ENCODE peak calls at places on chromosomes 1 and 21, in six cellular contexts. One of them, this sample, is unnamed.
A peak's percentile ranks its signal among the peaks of the same experiment; 100 is the strongest.

GRCh38 chr1:117735045-117735992 is 129.5 kb downstream of the TENT5C start:
- DNase-seq in IMR-90: peak; percentile 61
- DNase-seq in body of pancreas: peak; percentile 58
- DNase-seq in upper lobe of right lung: no peak
- DNase-seq in A549: no peak
- DNase-seq in adrenal gland: no peak
- DNase-seq in this sample: no peak

GRCh38 chr1:105138445-105138821 is 1388.7 kb downstream of the AMY1C start:
- DNase-seq in IMR-90: no peak
- DNase-seq in upper lobe of right lung: no peak
- DNase-seq in A549: no peak
- DNase-seq in adrenal gland: no peak
- DNase-seq in body of pancreas: peak; percentile 20
- DNase-seq in this sample: peak; percentile 27

GRCh38 chr1:222373216-222373615 is 174.7 kb downstream of the HHIPL2 start:
- DNase-seq in adrenal gland: no peak
- DNase-seq in upper lobe of right lung: no peak
- DNase-seq in body of pancreas: no peak
- DNase-seq in A549: no peak
- DNase-seq in IMR-90: no peak
- DNase-seq in this sample: no peak

GRCh38 chr1:25861316-25862286 is 2.3 kb upstream of the AUNIP start:
- DNase-seq in A549: no peak
- DNase-seq in body of pancreas: no peak
- DNase-seq in adrenal gland: no peak
- DNase-seq in upper lobe of right lung: no peak
- DNase-seq in IMR-90: no peak
- DNase-seq in this sample: no peak

GRCh38 chr1:226110249-226111108 is 48.0 kb downstream of the H3-3A start:
- DNase-seq in IMR-90: peak; percentile 58
- DNase-seq in A549: peak; percentile 58
- DNase-seq in body of pancreas: peak; percentile 88
- DNase-seq in upper lobe of right lung: peak; percentile 89
- DNase-seq in adrenal gland: peak; percentile 89
- DNase-seq in this sample: peak; percentile 72

GRCh38 chr1:201468501-201468843 is 516 bp downstream of the PHLDA3 start:
- DNase-seq in A549: no peak
- DNase-seq in upper lobe of right lung: peak; percentile 73
- DNase-seq in adrenal gland: peak; percentile 35
- DNase-seq in body of pancreas: peak; percentile 32
- DNase-seq in IMR-90: no peak
- DNase-seq in this sample: peak; percentile 56

GRCh38 chr1:181089017-181089776 is 697 bp downstream of the IER5 start:
- DNase-seq in adrenal gland: peak; percentile 36
- DNase-seq in IMR-90: no peak
- DNase-seq in upper lobe of right lung: peak; percentile 80
- DNase-seq in A549: no peak
- DNase-seq in body of pancreas: peak; percentile 25
- DNase-seq in this sample: no peak

GRCh38 chr21:45078877-45079281 is 4.5 kb downstream of the ADARB1 start:
- DNase-seq in body of pancreas: peak; percentile 41
- DNase-seq in upper lobe of right lung: no peak
- DNase-seq in IMR-90: peak; percentile 85
- DNase-seq in adrenal gland: no peak
- DNase-seq in A549: no peak
- DNase-seq in this sample: no peak

GRCh38 chr21:36193200-36193599 is 36.6 kb downstream of the DOP1B start:
- DNase-seq in IMR-90: peak; percentile 17
- DNase-seq in A549: no peak
- DNase-seq in adrenal gland: no peak
- DNase-seq in body of pancreas: no peak
- DNase-seq in upper lobe of right lung: no peak
- DNase-seq in this sample: peak; percentile 24

GRCh38 chr1:93120614-93121013 is 41.5 kb downstream of the MTF2 start:
- DNase-seq in adrenal gland: no peak
- DNase-seq in A549: no peak
- DNase-seq in upper lobe of right lung: no peak
- DNase-seq in IMR-90: no peak
- DNase-seq in body of pancreas: no peak
- DNase-seq in this sample: no peak

GRCh38 chr1:18849252-18849651 is 10.2 kb downstream of the TAS1R2 start:
- DNase-seq in IMR-90: no peak
- DNase-seq in A549: no peak
- DNase-seq in adrenal gland: peak; percentile 42
- DNase-seq in upper lobe of right lung: peak; percentile 40
- DNase-seq in body of pancreas: no peak
- DNase-seq in this sample: peak; percentile 60

GRCh38 chr1:161772397-161772796 is 6.3 kb downstream of the ATF6 start:
- DNase-seq in upper lobe of right lung: no peak
- DNase-seq in body of pancreas: no peak
- DNase-seq in adrenal gland: no peak
- DNase-seq in IMR-90: no peak
- DNase-seq in A549: no peak
- DNase-seq in this sample: no peak

GRCh38 chr1:6998267-6998666 is 213.0 kb downstream of the CAMTA1 start:
- DNase-seq in adrenal gland: no peak
- DNase-seq in upper lobe of right lung: no peak
- DNase-seq in A549: peak; percentile 13
- DNase-seq in IMR-90: no peak
- DNase-seq in body of pancreas: peak; percentile 75
- DNase-seq in this sample: no peak

GRCh38 chr1:41313661-41314131 is 47.5 kb upstream of the FOXO6 start:
- DNase-seq in IMR-90: no peak
- DNase-seq in body of pancreas: peak; percentile 25
- DNase-seq in A549: no peak
- DNase-seq in upper lobe of right lung: no peak
- DNase-seq in adrenal gland: no peak
- DNase-seq in this sample: peak; percentile 81

GRCh38 chr1:41314376-41314775 is 46.9 kb upstream of the FOXO6 start:
- DNase-seq in IMR-90: no peak
- DNase-seq in adrenal gland: no peak
- DNase-seq in A549: no peak
- DNase-seq in upper lobe of right lung: no peak
- DNase-seq in body of pancreas: no peak
- DNase-seq in this sample: no peak

GRCh38 chr1:41314781-41315481 is 46.3 kb upstream of the FOXO6 start:
- DNase-seq in adrenal gland: no peak
- DNase-seq in A549: no peak
- DNase-seq in IMR-90: peak; percentile 41
- DNase-seq in body of pancreas: no peak
- DNase-seq in upper lobe of right lung: no peak
- DNase-seq in this sample: no peak

GRCh38 chr1:41315867-41316266 is 45.4 kb upstream of the FOXO6 start:
- DNase-seq in A549: no peak
- DNase-seq in upper lobe of right lung: no peak
- DNase-seq in adrenal gland: no peak
- DNase-seq in IMR-90: no peak
- DNase-seq in body of pancreas: no peak
- DNase-seq in this sample: no peak

DNA sequence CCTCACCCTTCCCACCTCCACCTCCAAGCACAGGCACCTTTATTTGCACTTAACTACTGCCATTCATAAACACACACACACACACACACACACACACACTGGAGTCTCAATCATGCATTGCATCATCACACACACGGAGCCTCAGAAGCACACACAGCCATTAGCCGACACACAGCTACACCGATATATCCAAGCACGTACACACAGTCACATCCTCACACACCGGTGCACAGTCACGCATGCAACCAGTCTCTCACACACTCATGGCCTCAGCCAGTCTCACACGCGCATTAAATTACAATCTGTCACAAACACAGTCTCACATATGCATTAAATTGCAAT is 45.8 kb upstream of the FOXO6 start:
- DNase-seq in body of pancreas: no peak
- DNase-seq in IMR-90: peak; percentile 17
- DNase-seq in A549: no peak
- DNase-seq in upper lobe of right lung: no peak
- DNase-seq in adrenal gland: no peak
- DNase-seq in this sample: no peak
- H3K4me3 ChIP-seq in body of pancreas: no peak overlapping the region
- H3K4me3 ChIP-seq in IMR-90: no peak overlapping the region
- H3K4me3 ChIP-seq in A549: no peak overlapping the region
- H3K4me3 ChIP-seq in upper lobe of right lung: no peak overlapping the region
- H3K4me3 ChIP-seq in adrenal gland: no peak overlapping the region
- H3K4me3 ChIP-seq in this sample: no peak overlapping the region

GRCh38 chr1:22117238-22117637 is 25.7 kb downstream of the WNT4 start:
- DNase-seq in A549: no peak
- DNase-seq in IMR-90: no peak
- DNase-seq in upper lobe of right lung: no peak
- DNase-seq in adrenal gland: no peak
- DNase-seq in body of pancreas: no peak
- DNase-seq in this sample: no peak
- H3K27ac ChIP-seq in A549: no peak overlapping the region
- H3K27ac ChIP-seq in IMR-90: no peak overlapping the region
- H3K27ac ChIP-seq in upper lobe of right lung: no peak overlapping the region
- H3K27ac ChIP-seq in adrenal gland: no peak overlapping the region
- H3K27ac ChIP-seq in body of pancreas: no peak overlapping the region
- H3K27ac ChIP-seq in this sample: no peak overlapping the region

DNA sequence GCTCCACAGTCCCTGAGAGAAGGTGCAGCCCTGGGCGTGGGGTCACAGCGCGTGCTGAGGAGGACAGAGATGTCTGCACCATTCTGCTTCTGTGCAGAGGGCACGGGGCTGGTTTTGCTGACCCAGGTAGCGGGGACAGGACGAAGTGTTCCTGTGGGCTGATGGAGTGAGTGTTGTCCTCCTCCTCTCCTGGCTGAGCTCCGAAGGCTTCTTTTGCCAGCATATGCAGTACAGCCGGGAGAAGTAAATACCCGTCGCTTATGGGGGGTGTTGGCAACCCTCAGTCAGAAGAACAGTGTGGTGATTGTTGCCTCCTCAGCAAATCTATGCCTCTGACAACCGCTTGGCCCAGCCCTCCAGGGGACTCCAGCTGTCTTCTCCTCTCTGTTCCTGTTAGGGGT is 101.5 kb downstream of the DDX20 start:
- DNase-seq in body of pancreas: peak; percentile 38
- DNase-seq in adrenal gland: no peak
- DNase-seq in A549: no peak
- DNase-seq in IMR-90: no peak
- DNase-seq in upper lobe of right lung: no peak
- DNase-seq in this sample: no peak
- H3K4me1 ChIP-seq in body of pancreas: peaks cover 5% of the 10 kb centered on the region
- H3K4me1 ChIP-seq in adrenal gland: no peaks in the 10 kb centered on the region
- H3K4me1 ChIP-seq in A549: no peaks in the 10 kb centered on the region
- H3K4me1 ChIP-seq in IMR-90: no peaks in the 10 kb centered on the region
- H3K4me1 ChIP-seq in upper lobe of right lung: no peaks in the 10 kb centered on the region
- H3K4me1 ChIP-seq in this sample: no peaks in the 10 kb centered on the region

GRCh38 chr1:9404117-9404516 is 111.4 kb downstream of the SPSB1 start:
- DNase-seq in body of pancreas: no peak
- DNase-seq in upper lobe of right lung: no peak
- DNase-seq in adrenal gland: no peak
- DNase-seq in IMR-90: no peak
- DNase-seq in A549: no peak
- DNase-seq in this sample: no peak

GRCh38 chr1:9402256-9402616 is 109.5 kb downstream of the SPSB1 start:
- DNase-seq in adrenal gland: no peak
- DNase-seq in IMR-90: no peak
- DNase-seq in upper lobe of right lung: no peak
- DNase-seq in A549: no peak
- DNase-seq in body of pancreas: no peak
- DNase-seq in this sample: no peak

GRCh38 chr1:9402717-9403116 is 110.0 kb downstream of the SPSB1 start:
- DNase-seq in body of pancreas: no peak
- DNase-seq in A549: no peak
- DNase-seq in IMR-90: no peak
- DNase-seq in adrenal gland: no peak
- DNase-seq in upper lobe of right lung: no peak
- DNase-seq in this sample: no peak

GRCh38 chr1:9404541-9404940 is 111.8 kb downstream of the SPSB1 start:
- DNase-seq in A549: no peak
- DNase-seq in body of pancreas: no peak
- DNase-seq in IMR-90: no peak
- DNase-seq in adrenal gland: no peak
- DNase-seq in upper lobe of right lung: no peak
- DNase-seq in this sample: no peak

DNA sequence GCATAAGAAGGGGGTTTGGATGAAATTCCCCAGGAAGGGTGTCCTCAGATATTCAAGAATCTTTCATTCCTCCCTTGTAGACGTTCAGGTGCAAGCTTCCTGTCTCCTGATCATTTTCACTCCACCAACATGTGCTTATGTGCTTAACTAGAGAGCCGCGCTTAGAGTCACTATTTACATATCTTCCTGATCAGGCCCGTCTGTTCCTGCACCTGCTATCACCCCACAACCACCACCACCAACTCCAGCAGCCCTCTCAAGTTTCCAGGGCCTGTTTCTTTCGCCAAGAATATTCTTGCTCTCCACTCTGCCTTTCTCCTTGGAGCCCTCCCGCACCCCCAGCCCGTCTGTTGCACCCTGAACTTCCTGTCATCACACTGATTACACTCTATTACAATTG is 113.4 kb downstream of the SPSB1 start:
- DNase-seq in body of pancreas: no peak
- DNase-seq in A549: no peak
- DNase-seq in upper lobe of right lung: no peak
- DNase-seq in IMR-90: no peak
- DNase-seq in adrenal gland: no peak
- DNase-seq in this sample: peak; percentile 16
- H3K4me3 ChIP-seq in body of pancreas: no peak overlapping the region
- H3K4me3 ChIP-seq in A549: no peak overlapping the region
- H3K4me3 ChIP-seq in upper lobe of right lung: no peak overlapping the region
- H3K4me3 ChIP-seq in IMR-90: no peak overlapping the region
- H3K4me3 ChIP-seq in adrenal gland: no peak overlapping the region
- H3K4me3 ChIP-seq in this sample: no peak overlapping the region

GRCh38 chr1:183061194-183061593 is 38.0 kb downstream of the LAMC1 start:
- DNase-seq in IMR-90: no peak
- DNase-seq in body of pancreas: no peak
- DNase-seq in adrenal gland: no peak
- DNase-seq in A549: no peak
- DNase-seq in upper lobe of right lung: no peak
- DNase-seq in this sample: no peak
- H3K27ac ChIP-seq in IMR-90: no peak overlapping the region
- H3K27ac ChIP-seq in body of pancreas: peak overlapping the region; percentile 28
- H3K27ac ChIP-seq in adrenal gland: no peak overlapping the region
- H3K27ac ChIP-seq in A549: no peak overlapping the region
- H3K27ac ChIP-seq in upper lobe of right lung: no peak overlapping the region
- H3K27ac ChIP-seq in this sample: no peak overlapping the region

DNA sequence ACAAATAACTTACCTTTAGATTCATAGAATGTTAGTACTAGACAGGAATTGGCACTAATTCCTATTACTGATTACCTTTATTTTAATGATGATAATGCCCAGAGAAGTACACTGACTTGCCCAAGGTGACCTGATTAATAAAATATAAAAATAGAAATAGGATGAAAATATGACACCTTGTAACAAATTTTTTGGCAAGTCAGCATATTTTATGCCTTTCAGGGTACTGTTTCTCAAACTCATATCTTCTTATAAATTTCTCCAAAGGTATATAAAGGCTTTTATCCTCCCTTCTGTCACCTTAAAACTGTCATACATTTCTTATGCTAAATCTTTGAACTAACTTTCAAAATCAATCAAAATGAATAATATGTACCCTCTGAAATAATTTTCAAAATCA is 171.4 kb downstream of the LRRC40 start:
- DNase-seq in body of pancreas: no peak
- DNase-seq in adrenal gland: no peak
- DNase-seq in A549: no peak
- DNase-seq in IMR-90: no peak
- DNase-seq in upper lobe of right lung: no peak
- DNase-seq in this sample: no peak
- H3K4me1 ChIP-seq in body of pancreas: no peaks in the 10 kb centered on the region
- H3K4me1 ChIP-seq in adrenal gland: no peaks in the 10 kb centered on the region
- H3K4me1 ChIP-seq in A549: no peaks in the 10 kb centered on the region
- H3K4me1 ChIP-seq in IMR-90: no peaks in the 10 kb centered on the region
- H3K4me1 ChIP-seq in upper lobe of right lung: no peaks in the 10 kb centered on the region
- H3K4me1 ChIP-seq in this sample: peaks cover 7% of the 10 kb centered on the region

This sample was measured in SJCRH30.